ENCODE peak calls at places on chromosomes 3 and 15, in four cellular contexts. O is fibroblast of the conjunctiva, J is left cardiac atrium, R is occipital lobe. N is an unnamed sample.

GRCh38 chr3:188533612-188534357 is 379.8 kb downstream of the LPP start:
- DNase-seq in O (no peak), J (no peak), R (no peak), N (no peak)

GRCh38 chr15:62559049-62559733 is 394.1 kb upstream of the C2CD4B start:
- DNase-seq in O (no peak), J (peak; percentile 72), R (peak; percentile 66), N (peak; percentile 87)

GRCh38 chr3:155404486-155404885 is 111.0 kb upstream of the STRIT1 start:
- DNase-seq in O (no peak), J (no peak), R (no peak), N (no peak)

GRCh38 chr3:24272408-24272807 is 222.2 kb downstream of the THRB start:
- DNase-seq in O (no peak), J (no peak), R (no peak), N (no peak)

GRCh38 chr15:31930967-31931366 is 99.3 kb upstream of the CHRNA7 start:
- DNase-seq in O (no peak), J (no peak), R (no peak), N (no peak)

GRCh38 chr15:52241489-52241888 is 50.3 kb upstream of the GNB5 start:
- DNase-seq in O (no peak), J (no peak), R (no peak), N (no peak)

GRCh38 chr3:115042351-115042750 is 104.7 kb downstream of the ZBTB20 start:
- DNase-seq in O (no peak), J (no peak), R (no peak), N (peak; percentile 31)

GRCh38 chr3:40078590-40078989 is 230.9 kb upstream of the EIF1B start:
- DNase-seq in O (no peak), J (no peak), R (peak; percentile 17), N (no peak)

GRCh38 chr3:131491775-131492174 is 11.0 kb downstream of the MRPL3 start:
- DNase-seq in O (no peak), J (no peak), R (no peak), N (peak; percentile 17)

GRCh38 chr15:70064441-70064840 is 33.3 kb downstream of the TLE3 start:
- DNase-seq in O (no peak), J (no peak), R (no peak), N (no peak)

GRCh38 chr15:25548600-25548999 is 109.8 kb upstream of the UBE3A start:
- DNase-seq in O (no peak), J (no peak), R (no peak), N (no peak)

GRCh38 chr3:169404491-169404890 is 259.0 kb downstream of the MECOM start:
- DNase-seq in O (no peak), J (no peak), R (no peak), N (no peak)

GRCh38 chr3:45870099-45870498 is 16.2 kb upstream of the CCR9 start:
- DNase-seq in O (no peak), J (no peak), R (no peak), N (no peak)

GRCh38 chr3:67529337-67529736 is 125.1 kb downstream of the SUCLG2 start:
- DNase-seq in O (no peak), J (no peak), R (no peak), N (no peak)

GRCh38 chr15:82942691-82943090 is 9.8 kb downstream of the HOMER2 start:
- DNase-seq in O (no peak), J (no peak), R (no peak), N (peak; percentile 95)

GRCh38 chr3:6326760-6327159 is 534.2 kb upstream of the GRM7 start:
- DNase-seq in O (no peak), J (no peak), R (no peak), N (no peak)

GRCh38 chr3:52649461-52650210 is 36.1 kb downstream of the PBRM1 start:
- DNase-seq in O (no peak), J (no peak), R (no peak), N (peak; percentile 71)